ENCODE peak calls at places on chromosomes 1 and 21, in eight cellular contexts. F, L, M, O, N, P, Z and A are unnamed samples.

GRCh38 chr1:29290414-29290980 is 54.2 kb downstream of the PTPRU start:
- DNase-seq in L (no peak), F (no peak), M (no peak), O (no peak), Z (no peak), P (no peak), N (no peak), A (no peak)

GRCh38 chr1:207806531-207807394 is 54.9 kb downstream of the CD46 start:
- DNase-seq in Z (no peak), O (peak; percentile 58), L (no peak), F (no peak), P (no peak), N (no peak), M (peak; percentile 89), A (no peak)

GRCh38 chr21:34576043-34576466 is 38.9 kb downstream of the RCAN1 start:
- DNase-seq in O (no peak), F (no peak), L (no peak), Z (no peak), P (peak; percentile 45), N (no peak), M (no peak), A (peak; percentile 44)

GRCh38 chr1:156638189-156638588 is 3.7 kb upstream of the BCAN start:
- DNase-seq in N (no peak), L (no peak), O (no peak), M (no peak), P (no peak), Z (no peak), F (no peak), A (no peak)

GRCh38 chr1:159868766-159869165 is 6.3 kb upstream of the VSIG8 start:
- DNase-seq in F (no peak), L (no peak), M (no peak), O (no peak), N (no peak), Z (no peak), P (no peak), A (no peak)

GRCh38 chr21:21159253-21159899 is 161.2 kb downstream of the NCAM2 start:
- DNase-seq in L (no peak), N (no peak), O (no peak), P (no peak), F (no peak), M (no peak), Z (no peak), A (no peak)

GRCh38 chr1:160293020-160293968 is 8.4 kb upstream of the PEX19 start:
- DNase-seq in O (no peak), M (no peak), Z (no peak), L (no peak), N (no peak), P (no peak), F (no peak), A (no peak)

GRCh38 chr21:32298148-32298559 is 501 bp upstream of the MRAP start:
- DNase-seq in O (no peak), N (no peak), P (no peak), M (no peak), F (no peak), L (no peak), Z (no peak), A (no peak)

GRCh38 chr1:15172405-15173259 is 19.1 kb downstream of the TMEM51 start:
- DNase-seq in Z (peak; percentile 29), N (peak; percentile 95), M (no peak), O (no peak), P (no peak), L (no peak), F (no peak), A (peak; percentile 71)

GRCh38 chr1:192861860-192862259 is 53.0 kb downstream of the RGS2 start:
- DNase-seq in O (no peak), F (no peak), N (peak; percentile 40), L (no peak), M (no peak), P (no peak), Z (no peak), A (peak; percentile 41)

GRCh38 chr1:43648448-43648847 is 1.5 kb upstream of the KDM4A start:
- DNase-seq in F (no peak), O (no peak), N (peak; percentile 50), L (no peak), Z (no peak), P (no peak), M (no peak), A (no peak)

GRCh38 chr1:195054217-195054687 is 1554.0 kb downstream of the KCNT2 start:
- DNase-seq in M (no peak), P (no peak), Z (no peak), O (peak; percentile 57), L (no peak), F (no peak), N (no peak), A (no peak)

GRCh38 chr21:27406297-27407009 is 439.6 kb upstream of the ADAMTS5 start:
- DNase-seq in M (no peak), P (no peak), O (no peak), L (no peak), N (no peak), Z (no peak), F (no peak), A (no peak)

GRCh38 chr1:41102208-41102607 is 80.7 kb upstream of the SLFNL1 start:
- DNase-seq in M (peak; percentile 97), F (no peak), O (peak; percentile 94), N (peak; percentile 15), L (peak; percentile 88), P (peak; percentile 89), Z (peak; percentile 76), A (peak; percentile 22)

GRCh38 chr21:43644609-43645008 is 14.7 kb downstream of the HSF2BP start:
- DNase-seq in F (no peak), M (no peak), L (no peak), N (no peak), P (no peak), Z (peak; percentile 59), O (no peak), A (no peak)

GRCh38 chr1:100643430-100644196 is 75.9 kb upstream of the VCAM1 start:
- DNase-seq in M (no peak), Z (no peak), O (no peak), F (no peak), L (no peak), P (no peak), N (no peak), A (no peak)

GRCh38 chr1:202367200-202367742 is 18.8 kb downstream of the PPP1R12B start:
- DNase-seq in Z (no peak), M (no peak), F (no peak), N (no peak), P (no peak), O (no peak), L (no peak), A (no peak)

GRCh38 chr1:202361701-202362100 is 13.2 kb downstream of the PPP1R12B start:
- DNase-seq in L (no peak), M (no peak), P (no peak), N (no peak), F (no peak), Z (no peak), O (no peak), A (no peak)

GRCh38 chr1:202365092-202365815 is 16.8 kb downstream of the PPP1R12B start:
- DNase-seq in F (no peak), Z (no peak), L (peak; percentile 25), P (no peak), O (no peak), M (no peak), N (no peak), A (no peak)

GRCh38 chr1:202361224-202361623 is 12.7 kb downstream of the PPP1R12B start:
- DNase-seq in O (no peak), F (no peak), P (no peak), N (no peak), Z (no peak), M (no peak), L (no peak), A (no peak)

GRCh38 chr1:202362212-202362611 is 13.7 kb downstream of the PPP1R12B start:
- DNase-seq in M (no peak), F (no peak), O (no peak), Z (no peak), L (no peak), P (no peak), N (no peak), A (no peak)
- TF ChIP-seq CTCF in M (no peak), F (no peak), O (no peak), Z (no peak), L (no peak), P (no peak), N (no peak), A (no peak)

DNA sequence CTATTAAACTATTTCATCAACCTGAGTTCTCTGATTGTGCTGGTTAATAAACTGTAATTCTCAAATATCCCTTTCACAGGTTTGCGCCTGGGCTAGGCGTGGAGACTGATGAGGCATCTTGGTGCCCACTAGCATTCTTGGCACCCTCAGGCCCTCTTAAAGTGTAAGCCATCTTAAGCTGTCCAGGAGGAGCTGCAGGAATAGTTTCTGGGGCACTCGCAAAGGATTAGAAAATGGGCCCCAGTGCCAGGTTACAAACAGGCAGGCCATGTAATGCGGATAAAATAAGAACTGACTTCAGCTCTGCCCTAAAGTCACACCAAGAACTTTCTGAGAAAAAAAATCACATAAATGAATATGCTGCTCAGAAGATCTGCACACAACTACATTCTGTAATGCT is 1.1 kb downstream of the CASQ2 start:
- DNase-seq in N (no peak), O (no peak), M (peak; percentile 91), Z (no peak), F (no peak), L (no peak), P (peak; percentile 43), A (no peak)
- H3K27ac ChIP-seq in N (no peak overlapping the region), O (no peak overlapping the region), M (peak overlapping the region; percentile 83), Z (no peak overlapping the region), F (no peak overlapping the region), L (peak overlapping the region; percentile 91), P (peak overlapping the region; percentile 95), A (no peak overlapping the region)

DNA sequence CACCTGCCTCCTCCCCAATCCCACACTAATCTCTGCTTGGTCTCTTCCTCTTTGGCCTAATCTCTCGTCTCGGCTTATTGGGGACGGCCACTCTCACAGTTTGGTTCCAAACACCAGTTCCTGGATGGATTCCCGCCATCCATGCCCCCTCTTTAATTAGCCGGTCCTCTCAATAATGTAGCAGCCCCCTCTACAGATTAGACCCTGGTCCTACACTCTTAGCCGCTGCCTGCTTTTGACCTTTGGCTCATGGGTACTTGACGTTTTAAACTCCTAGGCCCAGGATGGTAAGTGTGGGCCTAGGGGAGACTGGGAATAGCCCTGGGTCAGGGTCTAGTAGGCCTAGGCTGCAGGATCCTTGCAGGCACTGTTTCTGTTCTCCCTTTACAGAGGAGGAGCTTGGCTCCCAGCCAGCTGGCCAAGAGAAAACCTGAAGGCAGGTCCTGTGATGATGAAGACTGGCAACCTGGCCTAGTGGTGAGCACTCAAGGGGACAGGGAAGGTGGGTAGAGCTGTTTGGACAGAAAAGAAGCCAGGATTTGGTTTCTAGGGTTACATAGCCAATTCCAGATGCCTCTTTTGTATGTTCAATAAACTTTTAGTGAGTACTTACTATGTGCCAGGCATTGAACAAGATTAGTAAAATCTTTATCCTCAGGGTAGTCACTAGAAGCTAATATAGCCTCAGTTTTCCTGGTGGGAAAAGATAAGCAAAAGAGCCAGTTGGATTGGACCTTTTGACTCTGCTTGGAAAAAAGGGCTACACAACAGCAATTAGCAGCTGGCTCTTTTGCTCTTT is 758 bp downstream of the RAD54L start:
- DNase-seq in M (no peak), F (peak; percentile 48), Z (no peak), O (no peak), N (peak; percentile 14), P (no peak), L (peak; percentile 19), A (peak; percentile 62)
- TF ChIP-seq CTCF in M (no peak), F (peak; percentile 63), Z (peak; percentile 17), O (no peak), N (peak; percentile 55), P (no peak), L (no peak), A (peak; percentile 13)

DNA sequence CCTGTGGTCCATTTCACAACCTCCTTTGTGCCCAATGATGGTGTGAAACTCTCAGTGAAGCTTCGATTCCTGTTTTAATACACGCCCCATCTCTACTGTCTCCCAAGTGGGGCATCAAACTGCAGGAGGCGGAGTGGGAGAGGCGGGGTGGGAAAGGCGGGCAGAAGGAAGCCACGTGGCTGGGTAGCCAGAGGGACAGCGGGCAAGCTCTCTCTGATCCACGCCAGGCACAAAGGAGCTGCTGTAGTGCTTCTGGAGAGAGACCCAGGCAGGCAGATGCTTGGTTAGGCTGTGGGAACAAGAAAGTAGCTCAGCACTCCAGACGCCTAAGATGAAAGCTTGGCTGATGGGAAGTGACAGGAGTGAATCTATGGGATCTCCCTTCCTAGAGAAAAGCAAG is 25.7 kb downstream of the TRIM67 start:
- DNase-seq in L (no peak), P (no peak), N (no peak), Z (no peak), M (no peak), O (no peak), F (no peak), A (no peak)
- H3K27ac ChIP-seq in L (no peak overlapping the region), P (no peak overlapping the region), N (no peak overlapping the region), Z (no peak overlapping the region), M (no peak overlapping the region), O (no peak overlapping the region), F (no peak overlapping the region), A (no peak overlapping the region)